ENCODE peak calls at places on chromosome 12, in eight cellular contexts. Q, K, J, M, N, T, D and C are unnamed samples.

GRCh38 chr12:127496255-127496654 is 770.7 kb upstream of the TMEM132C start:
- DNase-seq in T (no peak), Q (no peak), N (no peak), K (no peak), J (no peak), M (no peak), D (no peak), C (no peak)

GRCh38 chr12:94805749-94806148 is 155.4 kb upstream of the TMCC3 start:
- DNase-seq in D (peak; percentile 59), K (no peak), M (peak; percentile 38), N (no peak), Q (no peak), T (no peak), J (no peak), C (no peak)

GRCh38 chr12:92987846-92988621 is 58.9 kb upstream of the EEA1 start:
- DNase-seq in K (peak; percentile 48), D (no peak), N (no peak), M (peak; percentile 98), J (peak; percentile 36), T (peak; percentile 50), Q (peak; percentile 35), C (no peak)

GRCh38 chr12:47547077-47547476 is 158.8 kb downstream of the RPAP3 start:
- DNase-seq in M (no peak), Q (no peak), D (peak; percentile 66), K (no peak), T (no peak), J (no peak), N (no peak), C (no peak)

GRCh38 chr12:96198970-96199369 is 4.8 kb downstream of the ELK3 start:
- DNase-seq in Q (no peak), K (no peak), T (no peak), M (peak; percentile 40), N (no peak), J (no peak), D (peak; percentile 99), C (no peak)

GRCh38 chr12:74349925-74350324 is 187.7 kb upstream of the ATXN7L3B start:
- DNase-seq in Q (no peak), D (no peak), T (no peak), N (no peak), M (no peak), J (no peak), K (no peak), C (no peak)

GRCh38 chr12:32181498-32182175 is 75.0 kb downstream of the BICD1 start:
- DNase-seq in K (no peak), J (no peak), T (no peak), N (no peak), Q (no peak), M (no peak), D (no peak), C (no peak)

GRCh38 chr12:93956551-93956950 is 191.8 kb upstream of the PLXNC1 start:
- DNase-seq in D (no peak), N (no peak), T (no peak), K (no peak), Q (no peak), J (no peak), M (no peak), C (no peak)

GRCh38 chr12:76282744-76283143 is 65.5 kb downstream of the BBS10 start:
- DNase-seq in Q (no peak), K (no peak), N (no peak), D (no peak), T (no peak), M (no peak), J (no peak), C (no peak)

GRCh38 chr12:7108042-7108927 is 729 bp downstream of the C1RL start:
- DNase-seq in K (peak; percentile 83), N (peak; percentile 82), J (peak; percentile 76), D (peak; percentile 76), T (peak; percentile 88), M (peak; percentile 95), Q (peak; percentile 81), C (peak; percentile 53)

GRCh38 chr12:119179335-119180021 is 747 bp downstream of the HSPB8 start:
- DNase-seq in J (peak; percentile 74), D (peak; percentile 10), T (no peak), N (peak; percentile 52), M (no peak), Q (peak; percentile 39), K (no peak), C (no peak)

GRCh38 chr12:54688309-54689033 is 40.3 kb upstream of the DCD start:
- DNase-seq in D (no peak), T (no peak), M (no peak), N (no peak), J (no peak), Q (no peak), K (no peak), C (no peak)

GRCh38 chr12:54684636-54685630 is 36.8 kb upstream of the DCD start:
- DNase-seq in D (no peak), M (no peak), J (no peak), Q (no peak), T (no peak), K (no peak), N (no peak), C (no peak)

GRCh38 chr12:54692353-54692752 is 44.2 kb upstream of the DCD start:
- DNase-seq in M (peak; percentile 33), K (no peak), T (no peak), N (no peak), D (no peak), J (no peak), Q (no peak), C (no peak)

GRCh38 chr12:54689034-54689372 is 40.8 kb upstream of the DCD start:
- DNase-seq in Q (no peak), K (no peak), M (no peak), J (no peak), D (no peak), N (no peak), T (no peak), C (no peak)

GRCh38 chr12:54689984-54690383 is 41.8 kb upstream of the DCD start:
- DNase-seq in T (no peak), M (no peak), Q (no peak), J (no peak), D (no peak), N (no peak), K (no peak), C (no peak)
- TF ChIP-seq CTCF in T (no peak), M (peak; percentile 15), Q (no peak), J (no peak), D (peak; percentile 36), N (no peak), K (no peak), C (no peak)

GRCh38 chr12:80936642-80937390 is 918 bp downstream of the LIN7A start:
- DNase-seq in D (no peak), K (peak; percentile 21), M (peak; percentile 27), Q (peak; percentile 54), T (peak; percentile 51), J (no peak), N (peak; percentile 60), C (peak; percentile 86)
- TF ChIP-seq CTCF in D (no peak), K (no peak), M (no peak), Q (no peak), T (no peak), J (no peak), N (no peak), C (no peak)

DNA sequence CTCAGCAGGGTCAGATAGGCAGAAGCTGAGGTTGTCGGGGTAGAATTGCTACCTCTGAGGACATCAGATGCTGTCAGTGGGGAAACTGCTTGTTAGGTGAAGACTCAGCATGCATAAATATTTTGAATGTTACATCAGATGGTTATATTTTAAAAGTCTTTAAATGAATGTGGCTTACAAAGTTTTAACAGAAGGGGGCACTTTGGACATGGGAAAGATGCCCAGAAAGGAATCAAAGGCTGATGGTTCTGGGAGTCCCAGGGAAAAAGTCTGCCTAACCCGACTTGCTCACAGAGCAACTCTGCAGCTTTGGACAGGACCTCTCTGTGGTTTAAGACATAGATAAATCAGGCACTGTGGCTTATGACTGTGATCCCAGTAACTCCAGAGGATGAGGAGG is 474.8 kb downstream of the ATP23 start:
- DNase-seq in J (no peak), T (no peak), M (no peak), Q (no peak), N (no peak), D (peak; percentile 49), K (no peak), C (no peak)
- TF ChIP-seq CTCF in J (no peak), T (no peak), M (no peak), Q (no peak), N (no peak), D (no peak), K (no peak), C (no peak)

DNA sequence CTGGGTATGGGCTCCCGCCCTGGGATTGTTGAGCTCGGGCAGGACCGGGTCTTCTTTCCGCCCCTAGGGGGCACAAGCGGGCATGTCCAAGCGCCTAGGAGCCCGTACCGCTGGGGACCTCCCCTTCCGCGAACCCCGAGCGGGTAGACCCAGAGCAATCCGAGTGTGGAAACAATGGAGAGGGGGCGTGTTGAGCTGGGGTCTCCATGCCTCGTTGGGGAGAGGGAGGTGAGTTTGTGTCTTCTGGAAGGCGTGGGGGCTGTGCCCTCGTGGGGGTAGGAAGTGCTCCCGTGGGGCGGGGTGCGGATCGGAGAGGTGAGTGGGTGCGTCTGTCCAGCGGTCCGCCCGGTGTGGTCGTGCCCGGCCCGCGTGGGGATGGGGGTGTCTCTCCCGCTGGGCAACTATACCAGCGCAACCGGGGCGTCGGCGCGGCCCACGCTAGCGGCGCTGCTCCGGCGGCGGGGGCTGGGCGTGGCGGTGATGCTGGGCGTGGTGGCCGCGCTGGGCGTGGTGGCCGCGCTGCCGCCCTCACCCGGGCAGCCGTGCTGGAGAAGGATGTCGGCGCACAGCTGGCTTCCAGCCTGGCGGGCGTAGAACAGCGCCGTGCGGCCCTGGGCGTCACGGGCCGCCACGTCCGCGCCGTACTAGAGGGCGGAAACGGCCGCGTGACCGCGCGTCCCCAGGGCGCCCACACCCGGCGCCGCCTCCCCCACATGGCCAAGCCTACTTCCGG is 12.2 kb downstream of the AGAP2 start:
- DNase-seq in D (peak; percentile 67), M (no peak), K (peak; percentile 68), Q (peak; percentile 85), T (peak; percentile 87), J (peak; percentile 51), N (peak; percentile 95), C (peak; percentile 78)
- TF ChIP-seq CTCF in D (peak; percentile 95), M (no peak), K (peak; percentile 65), Q (peak; percentile 73), T (peak; percentile 65), J (peak; percentile 54), N (peak; percentile 91), C (peak; percentile 59)